ENCODE peak calls at places on chromosome 13, in four cellular contexts. O is tibial nerve, A is lower leg skin, K is right lobe of liver. X is an unnamed sample.

GRCh38 chr13:97843201-97843600 is 110.3 kb upstream of the IPO5 start:
- DNase-seq in O (no peak), K (no peak), A (no peak), X (no peak)

GRCh38 chr13:100209857-100210580 is 121.1 kb downstream of the PCCA start:
- DNase-seq in O (no peak), K (no peak), A (no peak), X (no peak)

GRCh38 chr13:61954092-61954491 is 538.4 kb upstream of the PCDH20 start:
- DNase-seq in O (no peak), A (no peak), K (no peak), X (no peak)

GRCh38 chr13:52348081-52348480 is 57.9 kb downstream of the THSD1 start:
- DNase-seq in O (no peak), K (no peak), A (no peak), X (no peak)

GRCh38 chr13:108083056-108083455 is 132.3 kb downstream of the LIG4 start:
- DNase-seq in K (no peak), O (no peak), A (no peak), X (no peak)

GRCh38 chr13:29106651-29107050 is 286.5 kb downstream of the MTUS2 start:
- DNase-seq in K (no peak), A (no peak), O (no peak), X (no peak)

GRCh38 chr13:86383151-86383550 is 583.9 kb upstream of the SLITRK6 start:
- DNase-seq in A (no peak), K (no peak), O (no peak), X (no peak)

GRCh38 chr13:83325454-83325853 is 556.8 kb downstream of the SLITRK1 start:
- DNase-seq in K (no peak), A (no peak), O (no peak), X (no peak)

GRCh38 chr13:89959074-89959473 is 1388.4 kb upstream of the MIR17HG start:
- DNase-seq in O (no peak), K (no peak), A (no peak), X (no peak)

GRCh38 chr13:36421447-36421846 is 10.8 kb upstream of the CCNA1 start:
- DNase-seq in K (no peak), O (no peak), A (no peak), X (no peak)

GRCh38 chr13:105937451-105937850 is 598.0 kb downstream of the EFNB2 start:
- DNase-seq in A (no peak), K (no peak), O (no peak), X (no peak)

GRCh38 chr13:69474286-69474685 is 633.3 kb upstream of the ATXN8OS start:
- DNase-seq in A (no peak), K (no peak), O (no peak), X (no peak)

GRCh38 chr13:100922599-100922998 is 248.0 kb upstream of the TMTC4 start:
- DNase-seq in O (no peak), A (no peak), K (no peak), X (no peak)

GRCh38 chr13:20847298-20847697 is 55.2 kb downstream of the XPO4 start:
- DNase-seq in K (no peak), O (no peak), A (no peak), X (no peak)

GRCh38 chr13:102555914-102556553 is 40.8 kb upstream of the TPP2 start:
- DNase-seq in O (no peak), A (no peak), K (no peak), X (no peak)

GRCh38 chr13:67230774-67231480 is 791 bp upstream of the PCDH9 start:
- DNase-seq in A (peak), K (peak), O (peak), X (peak)

GRCh38 chr13:33194820-33195692 is 90.5 kb downstream of the STARD13 start:
- DNase-seq in K (no peak), A (no peak), O (peak), X (no peak)

GRCh38 chr13:66069570-66069969 is 1160.6 kb downstream of the PCDH9 start:
- DNase-seq in O (no peak), A (no peak), K (no peak), X (no peak)

GRCh38 chr13:110913322-110913721 is 1.5 kb downstream of the ANKRD10 start:
- DNase-seq in K (no peak), A (no peak), O (no peak), X (no peak)

GRCh38 chr13:87147076-87147475 is 524.1 kb upstream of the SLITRK5 start:
- DNase-seq in K (no peak), O (no peak), A (no peak), X (no peak)

GRCh38 chr13:26628706-26629105 is 71.2 kb downstream of the WASF3 start:
- DNase-seq in A (no peak), O (no peak), K (no peak), X (no peak)

GRCh38 chr13:48125794-48126228 is 30.9 kb upstream of the MED4 start:
- DNase-seq in K (no peak), O (peak), A (no peak), X (peak)

GRCh38 chr13:85586422-85586831 is 212.8 kb downstream of the SLITRK6 start:
- DNase-seq in A (no peak), O (no peak), K (no peak), X (no peak)

DNA sequence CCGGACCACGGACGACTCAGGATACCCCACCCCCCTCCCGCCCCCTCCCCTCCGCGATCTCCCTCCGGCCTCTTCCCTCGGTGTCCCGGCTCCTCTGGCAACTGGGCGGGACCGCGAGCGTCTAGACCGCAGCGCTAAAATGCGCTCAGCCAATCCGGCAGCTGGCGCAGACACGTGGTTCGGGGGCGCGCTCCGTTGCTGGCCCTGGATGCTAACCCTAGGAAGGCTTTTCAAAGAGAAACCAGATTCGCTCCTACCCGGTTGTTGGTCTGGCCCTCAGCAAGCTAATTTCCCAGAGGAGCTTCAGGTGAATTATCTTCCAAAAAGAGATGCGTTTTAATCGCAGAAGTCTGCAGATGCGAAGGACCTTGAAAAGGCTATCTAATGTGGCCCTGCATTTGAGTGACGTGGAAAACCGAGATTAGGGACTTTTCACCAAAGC is at the start of gene DZIP1:
- DNase-seq in A (peak), O (peak), K (peak), X (peak)
- TF ChIP-seq POLR2A in A (no peak), O (no peak), K (no peak), X (no peak)

DNA sequence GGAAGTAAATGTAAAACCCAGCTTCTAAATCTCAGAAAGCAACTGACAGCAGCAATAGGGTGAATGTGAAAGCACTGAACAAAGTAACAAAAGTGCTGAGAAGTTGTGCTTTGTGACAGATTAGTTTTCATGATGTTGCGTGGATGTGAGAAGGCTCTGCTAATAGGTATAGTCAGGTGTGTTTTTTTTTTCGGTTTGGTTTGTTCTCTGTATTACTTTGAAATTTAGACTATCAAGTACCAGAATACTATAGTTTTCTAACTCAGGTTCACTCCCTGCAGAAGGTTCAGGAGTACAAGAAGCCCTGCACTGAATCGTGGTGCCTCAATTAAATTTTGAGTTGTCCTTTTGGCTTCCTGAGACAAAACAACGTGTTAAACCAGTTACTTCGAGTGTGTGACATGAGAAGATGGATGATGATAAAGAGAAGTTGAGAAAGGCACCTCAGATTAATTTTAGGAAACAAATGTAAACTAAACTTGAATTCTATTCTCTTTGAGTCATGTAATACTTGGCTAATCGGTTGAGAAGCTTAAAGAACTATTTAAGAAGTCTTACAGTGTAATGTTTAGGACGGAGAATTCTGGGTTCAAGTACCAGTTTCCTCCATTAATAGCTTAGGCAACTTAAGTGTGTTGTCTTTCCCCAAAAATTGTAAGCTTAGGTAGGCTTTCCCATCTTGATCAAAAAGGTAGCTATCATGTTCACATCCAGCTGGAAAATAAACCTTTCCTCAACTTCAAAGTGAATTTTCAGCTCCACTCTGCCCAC is 10.3 kb downstream of the MIR17HG start:
- DNase-seq in K (no peak), O (no peak), A (no peak), X (no peak)
- TF ChIP-seq POLR2A in K (no peak), O (no peak), A (no peak), X (no peak)

GRCh38 chr13:80040219-80040976 is 300.5 kb downstream of the SPRY2 start:
- DNase-seq in A (no peak), O (no peak), K (no peak), X (no peak)
- TF ChIP-seq POLR2A in A (no peak), O (no peak), K (no peak), X (no peak)

GRCh38 chr13:46134961-46135522 is 30.2 kb upstream of the CPB2 start:
- DNase-seq in A (no peak), O (no peak), K (no peak), X (no peak)
- TF ChIP-seq POLR2A in A (no peak), O (no peak), K (no peak), X (no peak)

GRCh38 chr13:30865131-30866009 is 40.7 kb upstream of the MEDAG start:
- DNase-seq in K (peak), O (peak), A (peak), X (peak)
- TF ChIP-seq POLR2A in K (no peak), O (no peak), A (no peak), X (no peak)